ENCODE peak calls at places on chromosomes 12 and 14, in six cellular contexts. A is stimulated activated CD4-positive, alpha-beta T cell treated with anti-CD3 and anti-CD28 coated beads, Interleukin-12 subunit alpha, Interleukin-12 subunit beta, amount 100 ng/mL, for 4 hours; U is amygdala; Q is heart right ventricle; R is stimulated activated CD8-positive, alpha-beta memory T cell treated with anti-CD3 and anti-CD28 coated beads, Interleukin-12 subunit alpha, Interleukin-12 subunit beta, amount 100 ng/mL, for 1 hour; N is non-pigmented ciliary epithelial cell. F is an unnamed sample.

GRCh38 chr12:72081787-72082186 is 143.1 kb downstream of the TPH2 start:
- DNase-seq in A (no peak), U (no peak), Q (no peak), R (no peak), N (no peak), F (no peak)

GRCh38 chr12:108381793-108382436 is 42.8 kb upstream of the CMKLR1 start:
- DNase-seq in A (no peak), U (no peak), Q (no peak), R (no peak), N (no peak), F (no peak)

GRCh38 chr12:58302487-58303011 is 361.2 kb downstream of the ATP23 start:
- DNase-seq in A (no peak), U (no peak), Q (no peak), R (no peak), N (no peak), F (no peak)

GRCh38 chr14:58362798-58363412 is 32.8 kb upstream of the TOMM20L start:
- DNase-seq in A (no peak), U (no peak), Q (no peak), R (no peak), N (no peak), F (no peak)

GRCh38 chr12:51441583-51441982 is 17.0 kb downstream of the SLC4A8 start:
- DNase-seq in A (no peak), U (no peak), Q (no peak), R (no peak), N (peak; percentile 67), F (no peak)

GRCh38 chr12:109716512-109717389 is 3.1 kb downstream of the FAM222A start:
- DNase-seq in A (no peak), U (peak; percentile 54), Q (peak; percentile 50), R (no peak), N (no peak), F (no peak)

GRCh38 chr12:90652280-90652679 is 302.7 kb downstream of the CCER1 start:
- DNase-seq in A (no peak), U (no peak), Q (no peak), R (no peak), N (no peak), F (no peak)

GRCh38 chr12:6914246-6914947 is at the start of gene ENO2:
- DNase-seq in A (peak; percentile 80), U (peak; percentile 50), Q (peak; percentile 77), R (peak; percentile 72), N (no peak), F (peak; percentile 82)

GRCh38 chr12:88681271-88681670 is 101.0 kb upstream of the KITLG start:
- DNase-seq in A (no peak), U (no peak), Q (no peak), R (no peak), N (no peak), F (no peak)

GRCh38 chr12:67410246-67410645 is 141.1 kb downstream of the CAND1 start:
- DNase-seq in A (no peak), U (no peak), Q (no peak), R (no peak), N (no peak), F (no peak)

F was measured in T-helper 22 cell.